ENCODE peak calls at places on chromosomes 4 and X, in five cellular contexts. One of them, this sample, is unnamed.

GRCh38 chrX:30910124-30910860 is 21.2 kb upstream of the TAB3 start:
- DNase-seq in IMR-90: peak; percentile 42
- DNase-seq in neural progenitor cell: no peak
- DNase-seq in OCI-LY7: peak; percentile 5
- DNase-seq in hepatocyte: no peak
- DNase-seq in this sample: no peak

GRCh38 chr4:149292422-149293055 is 523.1 kb downstream of the IQCM start:
- DNase-seq in neural progenitor cell: no peak
- DNase-seq in IMR-90: no peak
- DNase-seq in hepatocyte: no peak
- DNase-seq in OCI-LY7: no peak
- DNase-seq in this sample: no peak

GRCh38 chr4:3221996-3222395 is 27.0 kb upstream of the MSANTD1 start:
- DNase-seq in IMR-90: no peak
- DNase-seq in OCI-LY7: no peak
- DNase-seq in hepatocyte: no peak
- DNase-seq in neural progenitor cell: no peak
- DNase-seq in this sample: no peak

GRCh38 chrX:3371163-3371562 is 24.7 kb upstream of the MXRA5 start:
- DNase-seq in neural progenitor cell: no peak
- DNase-seq in OCI-LY7: no peak
- DNase-seq in hepatocyte: no peak
- DNase-seq in IMR-90: no peak
- DNase-seq in this sample: no peak

GRCh38 chrX:40552768-40553167 is 28.0 kb upstream of the ATP6AP2 start:
- DNase-seq in OCI-LY7: peak; percentile 14
- DNase-seq in neural progenitor cell: peak; percentile 21
- DNase-seq in hepatocyte: no peak
- DNase-seq in IMR-90: peak; percentile 9
- DNase-seq in this sample: no peak

GRCh38 chrX:30313322-30313721 is 4.1 kb upstream of the NR0B1 start:
- DNase-seq in IMR-90: no peak
- DNase-seq in neural progenitor cell: no peak
- DNase-seq in OCI-LY7: no peak
- DNase-seq in hepatocyte: peak; percentile 25
- DNase-seq in this sample: no peak

GRCh38 chrX:39843318-39843717 is 254.4 kb downstream of the BCOR start:
- DNase-seq in OCI-LY7: no peak
- DNase-seq in neural progenitor cell: no peak
- DNase-seq in IMR-90: no peak
- DNase-seq in hepatocyte: no peak
- DNase-seq in this sample: no peak

GRCh38 chr4:173516621-173517612 is 13.1 kb downstream of the HAND2 start:
- DNase-seq in IMR-90: no peak
- DNase-seq in hepatocyte: peak; percentile 52
- DNase-seq in OCI-LY7: no peak
- DNase-seq in neural progenitor cell: peak; percentile 81
- DNase-seq in this sample: no peak

GRCh38 chr4:44487341-44487740 is 38.7 kb upstream of the KCTD8 start:
- DNase-seq in hepatocyte: no peak
- DNase-seq in OCI-LY7: no peak
- DNase-seq in neural progenitor cell: no peak
- DNase-seq in IMR-90: no peak
- DNase-seq in this sample: no peak

GRCh38 chr4:39435875-39436563 is 22.7 kb downstream of the RPL9 start:
- DNase-seq in OCI-LY7: no peak
- DNase-seq in neural progenitor cell: no peak
- DNase-seq in hepatocyte: no peak
- DNase-seq in IMR-90: no peak
- DNase-seq in this sample: no peak

GRCh38 chr4:61838072-61838471 is 637.9 kb downstream of the ADGRL3 start:
- DNase-seq in hepatocyte: no peak
- DNase-seq in IMR-90: no peak
- DNase-seq in OCI-LY7: no peak
- DNase-seq in neural progenitor cell: no peak
- DNase-seq in this sample: no peak

GRCh38 chr4:26023191-26023972 is 109.4 kb downstream of the SMIM20 start:
- DNase-seq in OCI-LY7: no peak
- DNase-seq in hepatocyte: no peak
- DNase-seq in IMR-90: no peak
- DNase-seq in neural progenitor cell: no peak
- DNase-seq in this sample: no peak

GRCh38 chr4:81454953-81455352 is 16.8 kb downstream of the RASGEF1B start:
- DNase-seq in hepatocyte: no peak
- DNase-seq in IMR-90: no peak
- DNase-seq in OCI-LY7: no peak
- DNase-seq in neural progenitor cell: no peak
- DNase-seq in this sample: no peak

GRCh38 chr4:122003335-122003734 is 51.5 kb upstream of the TRPC3 start:
- DNase-seq in OCI-LY7: peak; percentile 59
- DNase-seq in neural progenitor cell: peak; percentile 41
- DNase-seq in hepatocyte: peak; percentile 59
- DNase-seq in IMR-90: no peak
- DNase-seq in this sample: peak; percentile 71

GRCh38 chr4:181293014-181293413 is 950.2 kb upstream of the TENM3 start:
- DNase-seq in OCI-LY7: no peak
- DNase-seq in hepatocyte: no peak
- DNase-seq in neural progenitor cell: no peak
- DNase-seq in IMR-90: no peak
- DNase-seq in this sample: no peak

GRCh38 chr4:634599-634985 is 9.2 kb downstream of the PDE6B start:
- DNase-seq in hepatocyte: no peak
- DNase-seq in IMR-90: no peak
- DNase-seq in OCI-LY7: no peak
- DNase-seq in neural progenitor cell: no peak
- DNase-seq in this sample: no peak

GRCh38 chr4:187289371-187289770 is 565.7 kb upstream of the FAT1 start:
- DNase-seq in IMR-90: peak; percentile 41
- DNase-seq in neural progenitor cell: no peak
- DNase-seq in hepatocyte: no peak
- DNase-seq in OCI-LY7: no peak
- DNase-seq in this sample: no peak

GRCh38 chr4:163484906-163485305 is 9.6 kb upstream of the TMA16 start:
- DNase-seq in IMR-90: peak; percentile 51
- DNase-seq in neural progenitor cell: peak; percentile 76
- DNase-seq in hepatocyte: peak; percentile 71
- DNase-seq in OCI-LY7: peak; percentile 77
- DNase-seq in this sample: peak; percentile 57

GRCh38 chr4:117983541-117984451 is 50.5 kb upstream of the NDST3 start:
- DNase-seq in IMR-90: peak; percentile 0
- DNase-seq in neural progenitor cell: no peak
- DNase-seq in OCI-LY7: no peak
- DNase-seq in hepatocyte: no peak
- DNase-seq in this sample: no peak

DNA sequence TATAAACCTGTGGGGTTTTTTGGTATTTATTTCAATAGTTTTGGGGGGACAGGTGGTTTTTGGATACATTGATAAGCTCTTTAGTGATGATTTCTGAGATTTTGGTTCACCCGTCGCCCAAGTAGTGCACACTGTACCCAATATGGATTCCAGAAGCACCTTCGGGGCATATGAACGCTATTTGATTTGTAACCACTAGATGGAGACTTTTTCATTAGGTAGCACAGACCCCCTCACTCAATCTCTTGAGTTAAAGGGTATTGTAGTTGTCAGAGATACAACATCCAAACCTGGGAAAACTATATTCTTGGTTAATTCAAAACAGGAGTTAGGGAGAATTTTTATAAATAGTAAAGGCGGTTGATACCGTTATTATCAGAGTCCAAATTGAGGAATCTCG is 79.8 kb downstream of the SPANXN3 start:
- DNase-seq in OCI-LY7: peak; percentile 5
- DNase-seq in neural progenitor cell: peak; percentile 45
- DNase-seq in hepatocyte: peak; percentile 8
- DNase-seq in IMR-90: no peak
- DNase-seq in this sample: peak; percentile 48
- TF ChIP-seq CTCF in OCI-LY7: peak; percentile 63
- TF ChIP-seq CTCF in neural progenitor cell: peak; percentile 58
- TF ChIP-seq CTCF in hepatocyte: peak; percentile 48
- TF ChIP-seq CTCF in IMR-90: no peak
- TF ChIP-seq CTCF in this sample: peak; percentile 71

GRCh38 chr4:24675723-24676122 is 91.4 kb upstream of the DHX15 start:
- DNase-seq in neural progenitor cell: no peak
- DNase-seq in IMR-90: no peak
- DNase-seq in hepatocyte: no peak
- DNase-seq in OCI-LY7: no peak
- DNase-seq in this sample: no peak

GRCh38 chr4:24669751-24670150 is 85.4 kb upstream of the DHX15 start:
- DNase-seq in IMR-90: no peak
- DNase-seq in hepatocyte: no peak
- DNase-seq in OCI-LY7: no peak
- DNase-seq in neural progenitor cell: no peak
- DNase-seq in this sample: no peak

GRCh38 chr4:24672871-24673270 is 88.5 kb upstream of the DHX15 start:
- DNase-seq in OCI-LY7: no peak
- DNase-seq in neural progenitor cell: no peak
- DNase-seq in IMR-90: no peak
- DNase-seq in hepatocyte: no peak
- DNase-seq in this sample: no peak

GRCh38 chr4:24674279-24674678 is 89.9 kb upstream of the DHX15 start:
- DNase-seq in hepatocyte: no peak
- DNase-seq in IMR-90: no peak
- DNase-seq in neural progenitor cell: no peak
- DNase-seq in OCI-LY7: no peak
- DNase-seq in this sample: no peak

GRCh38 chr4:24671824-24672223 is 87.5 kb upstream of the DHX15 start:
- DNase-seq in neural progenitor cell: no peak
- DNase-seq in OCI-LY7: no peak
- DNase-seq in hepatocyte: no peak
- DNase-seq in IMR-90: no peak
- DNase-seq in this sample: no peak
- H4K20me1 ChIP-seq in neural progenitor cell: no peaks in the 10 kb centered on the region
- H4K20me1 ChIP-seq in OCI-LY7: no peaks in the 10 kb centered on the region
- H4K20me1 ChIP-seq in hepatocyte: no peaks in the 10 kb centered on the region
- H4K20me1 ChIP-seq in IMR-90: no peaks in the 10 kb centered on the region
- H4K20me1 ChIP-seq in this sample: no peaks in the 10 kb centered on the region

GRCh38 chr4:168805341-168805740 is 204.7 kb downstream of the CBR4 start:
- DNase-seq in hepatocyte: no peak
- DNase-seq in OCI-LY7: no peak
- DNase-seq in IMR-90: no peak
- DNase-seq in neural progenitor cell: no peak
- DNase-seq in this sample: no peak

GRCh38 chr4:168815373-168816345 is 194.4 kb downstream of the CBR4 start:
- DNase-seq in hepatocyte: peak; percentile 54
- DNase-seq in IMR-90: peak; percentile 87
- DNase-seq in neural progenitor cell: peak; percentile 68
- DNase-seq in OCI-LY7: no peak
- DNase-seq in this sample: no peak

GRCh38 chr4:168812806-168813205 is 197.2 kb downstream of the CBR4 start:
- DNase-seq in OCI-LY7: no peak
- DNase-seq in IMR-90: no peak
- DNase-seq in hepatocyte: no peak
- DNase-seq in neural progenitor cell: peak; percentile 56
- DNase-seq in this sample: no peak

GRCh38 chr4:168811793-168812651 is 198.0 kb downstream of the CBR4 start:
- DNase-seq in neural progenitor cell: no peak
- DNase-seq in OCI-LY7: no peak
- DNase-seq in hepatocyte: peak; percentile 41
- DNase-seq in IMR-90: peak; percentile 79
- DNase-seq in this sample: no peak

DNA sequence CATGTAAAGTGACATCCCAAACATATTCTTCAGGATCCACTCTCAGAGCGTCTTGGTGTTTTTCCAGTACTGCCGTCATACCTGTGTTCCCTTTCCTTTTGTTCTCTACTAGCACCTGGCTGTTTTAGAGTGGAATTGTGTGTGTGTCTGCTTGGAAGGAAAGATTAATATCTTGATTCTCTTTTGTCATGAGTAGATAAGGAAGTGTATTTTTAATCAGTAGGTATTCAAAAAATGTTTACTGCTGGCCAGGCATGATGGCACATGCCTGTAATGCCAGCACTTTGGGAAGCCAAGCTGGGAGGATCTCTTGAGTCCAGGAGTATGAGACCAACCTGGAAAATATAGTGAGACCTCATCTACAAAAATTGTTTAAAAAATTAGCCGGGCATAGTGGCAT is 198.8 kb downstream of the CBR4 start:
- DNase-seq in hepatocyte: no peak
- DNase-seq in neural progenitor cell: no peak
- DNase-seq in OCI-LY7: no peak
- DNase-seq in IMR-90: no peak
- DNase-seq in this sample: no peak
- H3K4me2 ChIP-seq in hepatocyte: no peak overlapping the region
- H3K4me2 ChIP-seq in neural progenitor cell: no peak overlapping the region
- H3K4me2 ChIP-seq in OCI-LY7: no peak overlapping the region
- H3K4me2 ChIP-seq in IMR-90: no peak overlapping the region
- H3K4me2 ChIP-seq in this sample: no peak overlapping the region

GRCh38 chrX:25721564-25721963 is 416.6 kb upstream of the MAGEB18 start:
- DNase-seq in IMR-90: no peak
- DNase-seq in hepatocyte: peak; percentile 11
- DNase-seq in neural progenitor cell: peak; percentile 39
- DNase-seq in OCI-LY7: peak; percentile 0
- DNase-seq in this sample: peak; percentile 21
- TF ChIP-seq CTCF in IMR-90: peak; percentile 27
- TF ChIP-seq CTCF in hepatocyte: peak; percentile 47
- TF ChIP-seq CTCF in neural progenitor cell: peak; percentile 61
- TF ChIP-seq CTCF in OCI-LY7: peak; percentile 72
- TF ChIP-seq CTCF in this sample: peak; percentile 38